ENCODE peak calls at places on chromosomes 7 and 10, in six cellular contexts. Q is GM23338, O is suprapubic skin, J is spleen, U is transverse colon, F is SK-N-SH. X is an unnamed sample.

GRCh38 chr7:105278973-105279687 is 109.6 kb downstream of the SRPK2 start:
- DNase-seq in J (no peak), O (no peak), U (no peak), F (no peak), Q (no peak), X (no peak)

GRCh38 chr7:6251653-6252052 is 20.8 kb downstream of the CYTH3 start:
- DNase-seq in Q (no peak), F (no peak), U (no peak), O (no peak), J (no peak), X (no peak)

GRCh38 chr7:2803342-2803692 is 40.8 kb downstream of the GNA12 start:
- DNase-seq in O (no peak), Q (no peak), J (peak), U (no peak), F (no peak), X (no peak)

GRCh38 chr10:4271193-4271592 is 486.2 kb upstream of the KLF6 start:
- DNase-seq in F (no peak), O (no peak), U (no peak), J (no peak), Q (peak), X (no peak)

GRCh38 chr10:47061776-47062175 is 150.5 kb downstream of the PTPN20 start:
- DNase-seq in U (no peak), F (no peak), Q (no peak), O (no peak), J (peak), X (peak)

GRCh38 chr7:134212576-134213546 is 85.7 kb downstream of the LRGUK start:
- DNase-seq in Q (no peak), O (no peak), F (no peak), U (no peak), J (no peak), X (no peak)

GRCh38 chr7:281637-282036 is 8.3 kb upstream of the FOXL3 start:
- DNase-seq in F (no peak), J (no peak), U (no peak), O (no peak), Q (no peak), X (no peak)

GRCh38 chr10:86226016-86226415 is 140.6 kb downstream of the GRID1 start:
- DNase-seq in Q (no peak), F (no peak), J (no peak), O (no peak), U (no peak), X (no peak)

GRCh38 chr10:7787150-7787856 is 490 bp downstream of the KIN start:
- DNase-seq in F (no peak), Q (peak), J (no peak), U (no peak), O (peak), X (no peak)

GRCh38 chr7:69596723-69597277 is 1.5 kb upstream of the AUTS2 start:
- DNase-seq in U (no peak), O (no peak), F (no peak), Q (no peak), J (no peak), X (no peak)

GRCh38 chr7:129906700-129907099 is 46.1 kb downstream of the UBE2H start:
- DNase-seq in F (no peak), U (no peak), Q (no peak), J (no peak), O (no peak), X (no peak)

GRCh38 chr7:37986780-37987380 is 66.4 kb downstream of the EPDR1 start:
- DNase-seq in U (no peak), Q (peak), O (no peak), J (no peak), F (no peak), X (no peak)

GRCh38 chr10:60048146-60048545 is 141.8 kb upstream of the CCDC6 start:
- DNase-seq in Q (peak), O (no peak), F (peak), U (peak), J (no peak), X (no peak)

GRCh38 chr7:158495780-158496179 is 91.8 kb downstream of the PTPRN2 start:
- DNase-seq in U (peak), O (no peak), Q (peak), F (peak), J (peak), X (no peak)

GRCh38 chr10:95480901-95481491 is 80.2 kb downstream of the SORBS1 start:
- DNase-seq in U (no peak), Q (no peak), J (no peak), F (no peak), O (no peak), X (no peak)

GRCh38 chr7:116161733-116162132 is 48.6 kb upstream of the TES start:
- DNase-seq in U (no peak), Q (peak), O (no peak), F (no peak), J (no peak), X (no peak)

GRCh38 chr10:9331583-9332008 is 1277.1 kb downstream of the GATA3 start:
- DNase-seq in J (no peak), F (peak), Q (peak), U (no peak), O (no peak), X (no peak)

GRCh38 chr7:150964593-150965111 is 13.5 kb downstream of the KCNH2 start:
- DNase-seq in O (no peak), U (peak), F (peak), J (no peak), Q (peak), X (peak)

GRCh38 chr10:69786791-69787190 is 14.9 kb upstream of the COL13A1 start:
- DNase-seq in O (no peak), U (no peak), F (no peak), J (no peak), Q (peak), X (no peak)

GRCh38 chr10:73810735-73811465 is 498 bp downstream of the NDST2 start:
- DNase-seq in U (peak), Q (peak), O (no peak), F (no peak), J (peak), X (no peak)

GRCh38 chr10:62457598-62457997 is 83.4 kb downstream of the ZNF365 start:
- DNase-seq in Q (no peak), F (no peak), J (no peak), U (no peak), O (no peak), X (no peak)

GRCh38 chr7:13257661-13258060 is 570.2 kb downstream of the ARL4A start:
- DNase-seq in F (no peak), J (no peak), Q (no peak), O (no peak), U (no peak), X (no peak)

GRCh38 chr7:22074961-22075360 is 129.3 kb upstream of the CDCA7L start:
- DNase-seq in O (no peak), Q (no peak), U (no peak), J (no peak), F (no peak), X (no peak)

GRCh38 chr10:42970451-42971250 is 106.2 kb upstream of the RET start:
- DNase-seq in J (peak), F (peak), O (peak), Q (no peak), U (no peak), X (peak)

GRCh38 chr10:62587011-62587410 is 212.8 kb downstream of the ZNF365 start:
- DNase-seq in O (no peak), U (no peak), Q (no peak), J (no peak), F (no peak), X (no peak)

GRCh38 chr10:17835688-17836087 is 26.5 kb downstream of the MRC1 start:
- DNase-seq in O (no peak), Q (peak), F (no peak), J (no peak), U (no peak), X (no peak)
- TF ChIP-seq POLR2AphosphoS5 in O (no peak), Q (no peak), F (peak), J (no peak), U (no peak), X (peak)

GRCh38 chr10:78309536-78310237 is 276.0 kb downstream of the RPS24 start:
- DNase-seq in Q (no peak), F (no peak), U (no peak), J (no peak), O (no peak), X (no peak)
- TF ChIP-seq POLR2AphosphoS5 in Q (no peak), F (no peak), U (no peak), J (no peak), O (no peak), X (no peak)

DNA sequence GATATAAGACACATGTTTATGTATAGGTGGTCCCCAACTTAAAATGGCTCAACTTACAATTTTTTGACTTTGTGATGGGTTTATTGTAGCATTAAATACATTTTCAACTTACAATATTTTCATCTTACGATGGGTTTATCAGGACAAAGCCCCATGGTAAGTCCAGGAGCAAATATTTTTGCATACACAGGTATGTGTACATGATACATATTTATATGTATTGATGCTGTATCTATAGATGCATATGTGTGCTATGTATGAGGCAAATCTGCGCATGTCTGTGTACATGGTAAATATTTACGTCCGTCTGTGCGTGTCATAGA is 664 bp upstream of the UBE3C start:
- DNase-seq in Q (no peak), O (no peak), U (no peak), F (no peak), J (no peak), X (no peak)
- TF ChIP-seq POLR2AphosphoS5 in Q (no peak), O (no peak), U (no peak), F (no peak), J (no peak), X (no peak)

GRCh38 chr7:47669178-47669878 is 87.4 kb upstream of the TNS3 start:
- DNase-seq in F (no peak), Q (no peak), J (peak), O (peak), U (peak), X (peak)
- TF ChIP-seq POLR2AphosphoS5 in F (no peak), Q (no peak), J (no peak), O (no peak), U (peak), X (no peak)